ENCODE peak calls at places on chromosome 12, in nine cellular contexts. P is activated CD4-positive, alpha-beta T cell treated with anti-CD3 and anti-CD28 coated beads, Interleukin-2, amount 10 ng/mL, durations not matched to agents 7 days and 5 days; B is astrocyte of the spinal cord; L is astrocyte of the hippocampus; R is tibial artery; U is progenitor cell of endocrine pancreas; C is RCC 7860; T is neural crest cell; X is NCI-H2081. N is an unnamed sample.

GRCh38 chr12:27733052-27733656 is 22.5 kb downstream of the MRPS35 start:
- DNase-seq in T (no peak), R (no peak), B (peak), C (peak), P (peak), L (peak), U (no peak), X (peak), N (no peak)

GRCh38 chr12:112032292-112032691 is 19.1 kb downstream of the ERP29 start:
- DNase-seq in R (no peak), B (no peak), P (no peak), C (no peak), U (no peak), L (no peak), T (no peak), X (no peak), N (no peak)

GRCh38 chr12:51122844-51123243 is 39.4 kb upstream of the CSRNP2 start:
- DNase-seq in U (no peak), C (peak), T (no peak), L (no peak), R (no peak), X (no peak), P (no peak), B (no peak), N (no peak)

GRCh38 chr12:98911396-98911795 is 266.3 kb downstream of the APAF1 start:
- DNase-seq in T (no peak), X (peak), L (no peak), R (no peak), B (no peak), P (no peak), C (no peak), U (no peak), N (no peak)

GRCh38 chr12:114735680-114736374 is 51.9 kb upstream of the TBX3 start:
- DNase-seq in T (no peak), B (no peak), P (no peak), C (no peak), U (no peak), L (no peak), R (no peak), X (no peak), N (no peak)

GRCh38 chr12:48026081-48026827 is 22.0 kb upstream of the COL2A1 start:
- DNase-seq in X (no peak), U (no peak), C (no peak), P (no peak), T (no peak), R (no peak), L (no peak), B (no peak), N (no peak)

GRCh38 chr12:89236237-89236636 is 116.1 kb downstream of the DUSP6 start:
- DNase-seq in R (no peak), T (no peak), B (peak), C (no peak), P (no peak), X (no peak), U (no peak), L (peak), N (no peak)

GRCh38 chr12:92144631-92145480 is 790 bp downstream of the BTG1 start:
- DNase-seq in R (peak), T (peak), X (peak), B (peak), P (peak), U (peak), C (peak), L (peak), N (peak)

GRCh38 chr12:92987362-92987761 is 58.3 kb upstream of the EEA1 start:
- DNase-seq in X (peak), C (peak), P (peak), R (no peak), B (peak), T (peak), L (peak), U (no peak), N (no peak)

GRCh38 chr12:68792952-68793351 is 15.0 kb upstream of the MDM2 start:
- DNase-seq in T (no peak), P (peak), R (no peak), L (peak), U (no peak), B (peak), C (peak), X (peak), N (no peak)

GRCh38 chr12:122062832-122063690 is 15.5 kb upstream of the MLXIP start:
- DNase-seq in P (no peak), X (peak), L (peak), U (no peak), B (peak), T (no peak), C (peak), R (peak), N (peak)

GRCh38 chr12:41903014-41903702 is 241.5 kb downstream of the GXYLT1 start:
- DNase-seq in L (no peak), T (no peak), R (no peak), B (no peak), P (no peak), C (no peak), U (no peak), X (no peak), N (no peak)